ENCODE peak calls at places on chromosome 14, in nine cellular contexts. One of them, this sample, is unnamed.

GRCh38 chr14:94158239-94158888 is 15.8 kb upstream of the PPP4R4 start:
- DNase-seq in naive B cell: no peak
- DNase-seq in anterior cingulate cortex: no peak
- DNase-seq in ELR: no peak
- DNase-seq in psoas muscle: no peak
- DNase-seq in NAMALWA: no peak
- DNase-seq in testis: no peak
- DNase-seq in neural crest cell: no peak
- DNase-seq in T-helper 9 cell: no peak
- DNase-seq in this sample: no peak

GRCh38 chr14:65101631-65102440 is 481 bp downstream of the MAX start:
- DNase-seq in anterior cingulate cortex: no peak
- DNase-seq in ELR: peak
- DNase-seq in naive B cell: peak
- DNase-seq in testis: peak
- DNase-seq in T-helper 9 cell: peak
- DNase-seq in neural crest cell: peak
- DNase-seq in psoas muscle: no peak
- DNase-seq in NAMALWA: peak
- DNase-seq in this sample: no peak

GRCh38 chr14:41766772-41767171 is 160.1 kb downstream of the LRFN5 start:
- DNase-seq in anterior cingulate cortex: no peak
- DNase-seq in NAMALWA: no peak
- DNase-seq in psoas muscle: no peak
- DNase-seq in neural crest cell: no peak
- DNase-seq in ELR: no peak
- DNase-seq in T-helper 9 cell: no peak
- DNase-seq in testis: no peak
- DNase-seq in naive B cell: no peak
- DNase-seq in this sample: no peak

GRCh38 chr14:91925727-91926121 is 21.8 kb downstream of the FBLN5 start:
- DNase-seq in neural crest cell: no peak
- DNase-seq in naive B cell: no peak
- DNase-seq in anterior cingulate cortex: no peak
- DNase-seq in testis: no peak
- DNase-seq in psoas muscle: no peak
- DNase-seq in ELR: no peak
- DNase-seq in NAMALWA: no peak
- DNase-seq in T-helper 9 cell: no peak
- DNase-seq in this sample: no peak

GRCh38 chr14:25350071-25350470 is 300.1 kb upstream of the STXBP6 start:
- DNase-seq in testis: peak
- DNase-seq in naive B cell: no peak
- DNase-seq in NAMALWA: no peak
- DNase-seq in neural crest cell: no peak
- DNase-seq in T-helper 9 cell: no peak
- DNase-seq in ELR: no peak
- DNase-seq in psoas muscle: no peak
- DNase-seq in anterior cingulate cortex: no peak
- DNase-seq in this sample: no peak

GRCh38 chr14:73463411-73463810 is 5.1 kb upstream of the NUMB start:
- DNase-seq in testis: no peak
- DNase-seq in NAMALWA: no peak
- DNase-seq in naive B cell: no peak
- DNase-seq in T-helper 9 cell: no peak
- DNase-seq in neural crest cell: no peak
- DNase-seq in psoas muscle: peak
- DNase-seq in ELR: peak
- DNase-seq in anterior cingulate cortex: no peak
- DNase-seq in this sample: peak

GRCh38 chr14:44778562-44778961 is 183.2 kb downstream of the KLHL28 start:
- DNase-seq in NAMALWA: no peak
- DNase-seq in neural crest cell: no peak
- DNase-seq in ELR: peak
- DNase-seq in anterior cingulate cortex: no peak
- DNase-seq in testis: no peak
- DNase-seq in T-helper 9 cell: no peak
- DNase-seq in psoas muscle: no peak
- DNase-seq in naive B cell: no peak
- DNase-seq in this sample: no peak

GRCh38 chr14:102498005-102498677 is 11.4 kb downstream of the ANKRD9 start:
- DNase-seq in neural crest cell: no peak
- DNase-seq in psoas muscle: no peak
- DNase-seq in ELR: no peak
- DNase-seq in testis: peak
- DNase-seq in anterior cingulate cortex: no peak
- DNase-seq in NAMALWA: no peak
- DNase-seq in T-helper 9 cell: no peak
- DNase-seq in naive B cell: no peak
- DNase-seq in this sample: no peak

GRCh38 chr14:75607044-75607443 is 28.6 kb downstream of the FLVCR2 start:
- DNase-seq in neural crest cell: no peak
- DNase-seq in testis: no peak
- DNase-seq in ELR: no peak
- DNase-seq in T-helper 9 cell: no peak
- DNase-seq in naive B cell: no peak
- DNase-seq in psoas muscle: no peak
- DNase-seq in NAMALWA: no peak
- DNase-seq in anterior cingulate cortex: no peak
- DNase-seq in this sample: no peak

GRCh38 chr14:52267501-52268190 is at the start of gene PTGDR:
- DNase-seq in ELR: no peak
- DNase-seq in neural crest cell: peak
- DNase-seq in testis: peak
- DNase-seq in T-helper 9 cell: peak
- DNase-seq in psoas muscle: peak
- DNase-seq in anterior cingulate cortex: no peak
- DNase-seq in naive B cell: no peak
- DNase-seq in NAMALWA: no peak
- DNase-seq in this sample: no peak

GRCh38 chr14:68623828-68624227 is 169.0 kb downstream of the ZFP36L1 start:
- DNase-seq in anterior cingulate cortex: no peak
- DNase-seq in testis: no peak
- DNase-seq in T-helper 9 cell: no peak
- DNase-seq in NAMALWA: no peak
- DNase-seq in naive B cell: no peak
- DNase-seq in psoas muscle: no peak
- DNase-seq in ELR: no peak
- DNase-seq in neural crest cell: no peak
- DNase-seq in this sample: peak

GRCh38 chr14:39232554-39233415 is 930 bp upstream of the MIA2 start:
- DNase-seq in ELR: peak
- DNase-seq in psoas muscle: no peak
- DNase-seq in neural crest cell: no peak
- DNase-seq in naive B cell: no peak
- DNase-seq in NAMALWA: no peak
- DNase-seq in T-helper 9 cell: no peak
- DNase-seq in anterior cingulate cortex: no peak
- DNase-seq in testis: no peak
- DNase-seq in this sample: no peak

GRCh38 chr14:30990766-30991165 is 34.7 kb upstream of the AP4S1 start:
- DNase-seq in anterior cingulate cortex: no peak
- DNase-seq in psoas muscle: no peak
- DNase-seq in ELR: no peak
- DNase-seq in T-helper 9 cell: no peak
- DNase-seq in NAMALWA: no peak
- DNase-seq in testis: no peak
- DNase-seq in naive B cell: no peak
- DNase-seq in neural crest cell: no peak
- DNase-seq in this sample: no peak

GRCh38 chr14:98371141-98371540 is 900.9 kb downstream of the BCL11B start:
- DNase-seq in T-helper 9 cell: no peak
- DNase-seq in ELR: no peak
- DNase-seq in NAMALWA: no peak
- DNase-seq in neural crest cell: no peak
- DNase-seq in anterior cingulate cortex: no peak
- DNase-seq in psoas muscle: no peak
- DNase-seq in testis: no peak
- DNase-seq in naive B cell: no peak
- DNase-seq in this sample: no peak

GRCh38 chr14:23154876-23155587 is 28.4 kb downstream of the SLC7A8 start:
- DNase-seq in neural crest cell: no peak
- DNase-seq in NAMALWA: no peak
- DNase-seq in psoas muscle: peak
- DNase-seq in naive B cell: no peak
- DNase-seq in T-helper 9 cell: no peak
- DNase-seq in anterior cingulate cortex: peak
- DNase-seq in testis: peak
- DNase-seq in ELR: peak
- DNase-seq in this sample: peak

GRCh38 chr14:58816416-58817115 is 178.8 kb downstream of the DACT1 start:
- DNase-seq in psoas muscle: no peak
- DNase-seq in anterior cingulate cortex: no peak
- DNase-seq in testis: no peak
- DNase-seq in NAMALWA: no peak
- DNase-seq in neural crest cell: no peak
- DNase-seq in naive B cell: no peak
- DNase-seq in ELR: no peak
- DNase-seq in T-helper 9 cell: no peak
- DNase-seq in this sample: no peak

GRCh38 chr14:105377555-105378182 is 20.7 kb upstream of the TEX22 start:
- DNase-seq in naive B cell: no peak
- DNase-seq in anterior cingulate cortex: no peak
- DNase-seq in ELR: no peak
- DNase-seq in psoas muscle: no peak
- DNase-seq in T-helper 9 cell: no peak
- DNase-seq in neural crest cell: no peak
- DNase-seq in testis: no peak
- DNase-seq in NAMALWA: no peak
- DNase-seq in this sample: no peak

GRCh38 chr14:97539389-97539786 is 742.2 kb downstream of the VRK1 start:
- DNase-seq in testis: no peak
- DNase-seq in ELR: no peak
- DNase-seq in psoas muscle: no peak
- DNase-seq in neural crest cell: no peak
- DNase-seq in T-helper 9 cell: no peak
- DNase-seq in NAMALWA: no peak
- DNase-seq in naive B cell: no peak
- DNase-seq in anterior cingulate cortex: no peak
- DNase-seq in this sample: no peak

GRCh38 chr14:39446131-39446744 is 14.0 kb upstream of the FBXO33 start:
- DNase-seq in testis: no peak
- DNase-seq in ELR: no peak
- DNase-seq in psoas muscle: no peak
- DNase-seq in neural crest cell: no peak
- DNase-seq in naive B cell: no peak
- DNase-seq in T-helper 9 cell: no peak
- DNase-seq in NAMALWA: no peak
- DNase-seq in anterior cingulate cortex: no peak
- DNase-seq in this sample: no peak

This sample was measured in brain pericyte.